ENCODE peak calls at places on chromosomes 13 and 19, in six cellular contexts. One of them, this sample, is unnamed.

GRCh38 chr19:843180-843835 is 2.5 kb downstream of the PRTN3 start:
- DNase-seq in astrocyte of the spinal cord: no peak
- DNase-seq in D721Med: no peak
- DNase-seq in progenitor cell of endocrine pancreas: no peak
- DNase-seq in left lung: no peak
- DNase-seq in sigmoid colon: no peak
- DNase-seq in this sample: peak

GRCh38 chr13:83450586-83450985 is 431.7 kb downstream of the SLITRK1 start:
- DNase-seq in astrocyte of the spinal cord: no peak
- DNase-seq in left lung: no peak
- DNase-seq in sigmoid colon: no peak
- DNase-seq in D721Med: no peak
- DNase-seq in progenitor cell of endocrine pancreas: no peak
- DNase-seq in this sample: no peak

GRCh38 chr19:38164526-38164925 is 59.5 kb downstream of the DPF1 start:
- DNase-seq in sigmoid colon: no peak
- DNase-seq in D721Med: no peak
- DNase-seq in astrocyte of the spinal cord: no peak
- DNase-seq in progenitor cell of endocrine pancreas: no peak
- DNase-seq in left lung: no peak
- DNase-seq in this sample: no peak

GRCh38 chr19:8213827-8214672 is 4.9 kb downstream of the CERS4 start:
- DNase-seq in sigmoid colon: no peak
- DNase-seq in D721Med: no peak
- DNase-seq in left lung: no peak
- DNase-seq in astrocyte of the spinal cord: no peak
- DNase-seq in progenitor cell of endocrine pancreas: no peak
- DNase-seq in this sample: no peak

GRCh38 chr13:43961909-43962308 is 82.2 kb downstream of the LACC1 start:
- DNase-seq in D721Med: no peak
- DNase-seq in left lung: no peak
- DNase-seq in progenitor cell of endocrine pancreas: no peak
- DNase-seq in sigmoid colon: no peak
- DNase-seq in astrocyte of the spinal cord: no peak
- DNase-seq in this sample: no peak

GRCh38 chr13:83568019-83568418 is 314.3 kb downstream of the SLITRK1 start:
- DNase-seq in sigmoid colon: no peak
- DNase-seq in astrocyte of the spinal cord: no peak
- DNase-seq in progenitor cell of endocrine pancreas: no peak
- DNase-seq in D721Med: no peak
- DNase-seq in left lung: no peak
- DNase-seq in this sample: no peak

GRCh38 chr13:40943073-40943472 is 76.0 kb downstream of the ELF1 start:
- DNase-seq in left lung: no peak
- DNase-seq in progenitor cell of endocrine pancreas: no peak
- DNase-seq in sigmoid colon: no peak
- DNase-seq in D721Med: no peak
- DNase-seq in astrocyte of the spinal cord: no peak
- DNase-seq in this sample: no peak

GRCh38 chr13:110907951-110908898 is 6.6 kb downstream of the ANKRD10 start:
- DNase-seq in astrocyte of the spinal cord: no peak
- DNase-seq in left lung: no peak
- DNase-seq in sigmoid colon: no peak
- DNase-seq in progenitor cell of endocrine pancreas: no peak
- DNase-seq in D721Med: no peak
- DNase-seq in this sample: no peak

GRCh38 chr13:64417609-64418008 is 2812.5 kb downstream of the PCDH9 start:
- DNase-seq in left lung: no peak
- DNase-seq in D721Med: no peak
- DNase-seq in astrocyte of the spinal cord: no peak
- DNase-seq in sigmoid colon: no peak
- DNase-seq in progenitor cell of endocrine pancreas: no peak
- DNase-seq in this sample: no peak

GRCh38 chr13:85529216-85529590 is 270.0 kb downstream of the SLITRK6 start:
- DNase-seq in D721Med: no peak
- DNase-seq in left lung: no peak
- DNase-seq in astrocyte of the spinal cord: peak
- DNase-seq in sigmoid colon: no peak
- DNase-seq in progenitor cell of endocrine pancreas: no peak
- DNase-seq in this sample: no peak

GRCh38 chr13:70255406-70255991 is 147.2 kb upstream of the KLHL1 start:
- DNase-seq in D721Med: no peak
- DNase-seq in astrocyte of the spinal cord: no peak
- DNase-seq in progenitor cell of endocrine pancreas: no peak
- DNase-seq in left lung: no peak
- DNase-seq in sigmoid colon: peak
- DNase-seq in this sample: no peak

GRCh38 chr13:108702171-108702570 is 72.8 kb downstream of the MYO16 start:
- DNase-seq in D721Med: no peak
- DNase-seq in progenitor cell of endocrine pancreas: no peak
- DNase-seq in left lung: no peak
- DNase-seq in astrocyte of the spinal cord: no peak
- DNase-seq in sigmoid colon: no peak
- DNase-seq in this sample: no peak

GRCh38 chr13:55298201-55298600 is 1842.5 kb upstream of the PRR20A start:
- DNase-seq in astrocyte of the spinal cord: no peak
- DNase-seq in D721Med: no peak
- DNase-seq in progenitor cell of endocrine pancreas: no peak
- DNase-seq in sigmoid colon: no peak
- DNase-seq in left lung: no peak
- DNase-seq in this sample: no peak

GRCh38 chr13:75137911-75138571 is 343.9 kb downstream of the TBC1D4 start:
- DNase-seq in D721Med: no peak
- DNase-seq in astrocyte of the spinal cord: no peak
- DNase-seq in left lung: no peak
- DNase-seq in sigmoid colon: no peak
- DNase-seq in progenitor cell of endocrine pancreas: no peak
- DNase-seq in this sample: no peak

GRCh38 chr13:102870677-102871415 is 25.0 kb downstream of the ERCC5 start:
- DNase-seq in D721Med: peak
- DNase-seq in left lung: peak
- DNase-seq in progenitor cell of endocrine pancreas: peak
- DNase-seq in astrocyte of the spinal cord: peak
- DNase-seq in sigmoid colon: no peak
- DNase-seq in this sample: peak

GRCh38 chr13:102400619-102401125 is 1.2 kb downstream of the FGF14 start:
- DNase-seq in D721Med: no peak
- DNase-seq in sigmoid colon: no peak
- DNase-seq in astrocyte of the spinal cord: peak
- DNase-seq in left lung: no peak
- DNase-seq in progenitor cell of endocrine pancreas: no peak
- DNase-seq in this sample: peak

GRCh38 chr13:24127116-24127631 is 33.3 kb upstream of the SPATA13 start:
- DNase-seq in D721Med: no peak
- DNase-seq in sigmoid colon: no peak
- DNase-seq in progenitor cell of endocrine pancreas: no peak
- DNase-seq in astrocyte of the spinal cord: peak
- DNase-seq in left lung: peak
- DNase-seq in this sample: no peak

GRCh38 chr19:28148554-28148953 is 1064.4 kb downstream of the UQCRFS1 start:
- DNase-seq in astrocyte of the spinal cord: no peak
- DNase-seq in sigmoid colon: no peak
- DNase-seq in left lung: no peak
- DNase-seq in progenitor cell of endocrine pancreas: no peak
- DNase-seq in D721Med: no peak
- DNase-seq in this sample: no peak

GRCh38 chr19:49447485-49448431 is 3.9 kb downstream of the PIH1D1 start:
- DNase-seq in left lung: no peak
- DNase-seq in progenitor cell of endocrine pancreas: no peak
- DNase-seq in sigmoid colon: peak
- DNase-seq in D721Med: no peak
- DNase-seq in astrocyte of the spinal cord: peak
- DNase-seq in this sample: peak

GRCh38 chr13:77374786-77375185 is 47.9 kb upstream of the MYCBP2 start:
- DNase-seq in left lung: no peak
- DNase-seq in progenitor cell of endocrine pancreas: no peak
- DNase-seq in D721Med: no peak
- DNase-seq in astrocyte of the spinal cord: no peak
- DNase-seq in sigmoid colon: no peak
- DNase-seq in this sample: no peak

GRCh38 chr13:113359556-113359955 is 4.4 kb downstream of the GRTP1 start:
- DNase-seq in sigmoid colon: no peak
- DNase-seq in astrocyte of the spinal cord: no peak
- DNase-seq in left lung: no peak
- DNase-seq in D721Med: no peak
- DNase-seq in progenitor cell of endocrine pancreas: no peak
- DNase-seq in this sample: no peak

GRCh38 chr19:35732540-35733179 is 9.6 kb downstream of the IGFLR1 start:
- DNase-seq in sigmoid colon: no peak
- DNase-seq in astrocyte of the spinal cord: no peak
- DNase-seq in left lung: no peak
- DNase-seq in D721Med: peak
- DNase-seq in progenitor cell of endocrine pancreas: no peak
- DNase-seq in this sample: no peak

GRCh38 chr19:17556995-17557394 is 1.5 kb downstream of the COLGALT1 start:
- DNase-seq in sigmoid colon: no peak
- DNase-seq in D721Med: no peak
- DNase-seq in astrocyte of the spinal cord: no peak
- DNase-seq in progenitor cell of endocrine pancreas: no peak
- DNase-seq in left lung: no peak
- DNase-seq in this sample: no peak

GRCh38 chr19:17555480-17555928 is at the start of gene COLGALT1:
- DNase-seq in left lung: peak
- DNase-seq in progenitor cell of endocrine pancreas: peak
- DNase-seq in sigmoid colon: peak
- DNase-seq in astrocyte of the spinal cord: peak
- DNase-seq in D721Med: peak
- DNase-seq in this sample: peak

GRCh38 chr19:17554968-17555479 is 425 bp upstream of the COLGALT1 start:
- DNase-seq in astrocyte of the spinal cord: no peak
- DNase-seq in left lung: no peak
- DNase-seq in progenitor cell of endocrine pancreas: no peak
- DNase-seq in sigmoid colon: no peak
- DNase-seq in D721Med: no peak
- DNase-seq in this sample: no peak

GRCh38 chr19:17557461-17557860 is 2.0 kb downstream of the COLGALT1 start:
- DNase-seq in left lung: peak
- DNase-seq in progenitor cell of endocrine pancreas: no peak
- DNase-seq in sigmoid colon: no peak
- DNase-seq in astrocyte of the spinal cord: no peak
- DNase-seq in D721Med: no peak
- DNase-seq in this sample: no peak

GRCh38 chr19:17555929-17556813 is 722 bp downstream of the COLGALT1 start:
- DNase-seq in progenitor cell of endocrine pancreas: no peak
- DNase-seq in sigmoid colon: peak
- DNase-seq in D721Med: no peak
- DNase-seq in astrocyte of the spinal cord: peak
- DNase-seq in left lung: peak
- DNase-seq in this sample: peak
- TF ChIP-seq CTCF in progenitor cell of endocrine pancreas: no peak
- TF ChIP-seq CTCF in sigmoid colon: no peak
- TF ChIP-seq CTCF in D721Med: no peak
- TF ChIP-seq CTCF in astrocyte of the spinal cord: peak
- TF ChIP-seq CTCF in left lung: no peak
- TF ChIP-seq CTCF in this sample: no peak

GRCh38 chr19:2624537-2625091 is 77.9 kb downstream of the GNG7 start:
- DNase-seq in astrocyte of the spinal cord: no peak
- DNase-seq in progenitor cell of endocrine pancreas: no peak
- DNase-seq in sigmoid colon: peak
- DNase-seq in left lung: peak
- DNase-seq in D721Med: no peak
- DNase-seq in this sample: peak
- TF ChIP-seq CTCF in astrocyte of the spinal cord: no peak
- TF ChIP-seq CTCF in progenitor cell of endocrine pancreas: peak
- TF ChIP-seq CTCF in sigmoid colon: no peak
- TF ChIP-seq CTCF in left lung: no peak
- TF ChIP-seq CTCF in D721Med: no peak
- TF ChIP-seq CTCF in this sample: no peak

GRCh38 chr19:6767081-6767356 is 216 bp downstream of the SH2D3A start:
- DNase-seq in progenitor cell of endocrine pancreas: no peak
- DNase-seq in astrocyte of the spinal cord: no peak
- DNase-seq in D721Med: no peak
- DNase-seq in sigmoid colon: no peak
- DNase-seq in left lung: no peak
- DNase-seq in this sample: no peak

GRCh38 chr19:6766357-6767080 is 716 bp downstream of the SH2D3A start:
- DNase-seq in left lung: no peak
- DNase-seq in D721Med: no peak
- DNase-seq in astrocyte of the spinal cord: no peak
- DNase-seq in sigmoid colon: no peak
- DNase-seq in progenitor cell of endocrine pancreas: no peak
- DNase-seq in this sample: no peak

GRCh38 chr19:6767357-6768235 is at the start of gene SH2D3A:
- DNase-seq in left lung: peak
- DNase-seq in astrocyte of the spinal cord: no peak
- DNase-seq in D721Med: no peak
- DNase-seq in sigmoid colon: peak
- DNase-seq in progenitor cell of endocrine pancreas: peak
- DNase-seq in this sample: peak

GRCh38 chr19:6768236-6768785 is 1.1 kb upstream of the SH2D3A start:
- DNase-seq in D721Med: no peak
- DNase-seq in left lung: no peak
- DNase-seq in astrocyte of the spinal cord: no peak
- DNase-seq in sigmoid colon: no peak
- DNase-seq in progenitor cell of endocrine pancreas: no peak
- DNase-seq in this sample: no peak

DNA sequence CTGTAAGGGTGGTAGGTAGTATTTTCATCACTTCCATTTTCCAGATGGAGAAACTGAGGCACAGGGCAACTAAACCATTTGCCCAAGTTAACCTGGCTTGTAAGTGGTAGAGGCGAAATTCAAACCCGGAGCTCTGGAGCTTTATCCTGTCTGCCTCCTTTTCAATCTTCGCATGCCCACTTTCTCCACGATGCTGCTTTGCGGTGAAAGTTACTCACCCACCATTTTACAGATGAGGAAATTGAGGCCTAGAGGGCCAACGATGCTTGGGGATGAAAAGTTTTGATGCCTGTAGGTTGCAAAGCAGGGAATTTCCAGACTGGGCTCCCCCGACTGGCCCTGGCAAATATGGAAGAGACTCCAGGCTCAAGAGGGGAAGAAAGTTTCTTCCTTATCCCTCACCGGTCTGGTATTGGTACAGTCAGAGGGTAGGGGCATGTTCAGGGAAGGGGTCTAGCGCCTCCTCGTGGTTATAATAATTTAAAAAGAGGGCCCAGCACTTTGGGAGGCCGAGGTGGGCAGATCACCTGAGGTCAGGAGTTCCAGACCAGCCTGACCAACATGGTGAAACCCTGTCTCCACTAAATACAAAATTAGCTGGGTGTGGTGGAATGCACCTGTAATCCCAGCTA is 1.9 kb upstream of the SH2D3A start:
- DNase-seq in D721Med: no peak
- DNase-seq in left lung: no peak
- DNase-seq in sigmoid colon: no peak
- DNase-seq in astrocyte of the spinal cord: no peak
- DNase-seq in progenitor cell of endocrine pancreas: no peak
- DNase-seq in this sample: no peak
- TF ChIP-seq CTCF in D721Med: peak
- TF ChIP-seq CTCF in left lung: peak
- TF ChIP-seq CTCF in sigmoid colon: peak
- TF ChIP-seq CTCF in astrocyte of the spinal cord: no peak
- TF ChIP-seq CTCF in progenitor cell of endocrine pancreas: peak
- TF ChIP-seq CTCF in this sample: peak

DNA sequence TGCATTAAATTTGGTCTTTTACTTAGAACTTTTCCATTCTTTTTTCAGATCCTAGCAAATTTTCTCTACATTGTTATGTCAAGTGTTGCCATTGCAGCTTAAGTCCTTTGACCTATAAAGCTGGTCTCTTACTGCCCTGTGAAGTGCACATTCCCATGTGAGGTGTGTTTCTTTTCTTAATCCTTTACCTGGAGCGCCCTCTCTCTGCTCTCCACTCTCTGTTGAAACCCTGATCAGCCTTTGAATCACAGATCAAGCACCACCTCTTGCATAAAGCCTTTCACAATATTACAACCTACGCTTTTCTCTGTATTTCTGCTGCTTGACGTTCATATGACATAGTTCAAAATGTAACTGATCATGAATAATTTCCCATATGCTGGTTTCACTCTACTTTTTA is 84.8 kb downstream of the PCDH17 start:
- DNase-seq in astrocyte of the spinal cord: no peak
- DNase-seq in left lung: no peak
- DNase-seq in progenitor cell of endocrine pancreas: no peak
- DNase-seq in sigmoid colon: no peak
- DNase-seq in D721Med: no peak
- DNase-seq in this sample: no peak
- TF ChIP-seq CTCF in astrocyte of the spinal cord: no peak
- TF ChIP-seq CTCF in left lung: no peak
- TF ChIP-seq CTCF in progenitor cell of endocrine pancreas: peak
- TF ChIP-seq CTCF in sigmoid colon: no peak
- TF ChIP-seq CTCF in D721Med: peak
- TF ChIP-seq CTCF in this sample: no peak